ENCODE peak calls at places on chromosomes 6 and 20, in seven cellular contexts. F is epithelial cell of esophagus, O is sigmoid colon, P is mucosa of descending colon, G is uterus, Y is GM10248, D is foreskin fibroblast. Q is an unnamed sample.

GRCh38 chr6:103273048-103273447 is 1586.7 kb downstream of the HACE1 start:
- DNase-seq in F (peak), O (no peak), P (no peak), G (no peak), Y (no peak), D (no peak), Q (no peak)

GRCh38 chr6:57024775-57025174 is 21.7 kb upstream of the KIAA1586 start:
- DNase-seq in F (no peak), O (no peak), P (no peak), G (no peak), Y (no peak), D (no peak), Q (no peak)

GRCh38 chr20:46551508-46552280 is 1.2 kb upstream of the OCSTAMP start:
- DNase-seq in F (no peak), O (no peak), P (no peak), G (no peak), Y (no peak), D (no peak), Q (no peak)

GRCh38 chr6:105077592-105078463 is 102.0 kb downstream of the POPDC3 start:
- DNase-seq in F (peak), O (no peak), P (no peak), G (no peak), Y (peak), D (peak), Q (no peak)

GRCh38 chr6:119303164-119303887 is 46.2 kb downstream of the MAN1A1 start:
- DNase-seq in F (no peak), O (no peak), P (no peak), G (no peak), Y (no peak), D (no peak), Q (no peak)

GRCh38 chr6:116456927-116457326 is 4.2 kb upstream of the CALHM6 start:
- DNase-seq in F (no peak), O (no peak), P (no peak), G (no peak), Y (no peak), D (no peak), Q (no peak)

GRCh38 chr20:49945701-49946477 is 9.7 kb downstream of the RNF114 start:
- DNase-seq in F (no peak), O (peak), P (no peak), G (no peak), Y (no peak), D (no peak), Q (no peak)

GRCh38 chr20:52805892-52806291 is 166.3 kb upstream of the TSHZ2 start:
- DNase-seq in F (no peak), O (no peak), P (no peak), G (no peak), Y (no peak), D (no peak), Q (no peak)

GRCh38 chr6:54267798-54268197 is 40.4 kb upstream of the TINAG start:
- DNase-seq in F (peak), O (no peak), P (no peak), G (no peak), Y (no peak), D (no peak), Q (no peak)

GRCh38 chr20:18004389-18005031 is 35.7 kb downstream of the MGME1 start:
- DNase-seq in F (no peak), O (no peak), P (no peak), G (no peak), Y (no peak), D (no peak), Q (no peak)

GRCh38 chr20:11270566-11270965 is 596.8 kb upstream of the JAG1 start:
- DNase-seq in F (peak), O (no peak), P (no peak), G (no peak), Y (no peak), D (no peak), Q (no peak)

GRCh38 chr20:11271920-11272594 is 598.3 kb upstream of the JAG1 start:
- DNase-seq in F (no peak), O (no peak), P (no peak), G (no peak), Y (no peak), D (no peak), Q (no peak)

GRCh38 chr20:11274137-11274536 is 600.3 kb upstream of the JAG1 start:
- DNase-seq in F (peak), O (no peak), P (no peak), G (no peak), Y (peak), D (peak), Q (no peak)

GRCh38 chr20:11267762-11268335 is 594.0 kb upstream of the JAG1 start:
- DNase-seq in F (no peak), O (no peak), P (no peak), G (no peak), Y (no peak), D (peak), Q (no peak)

DNA sequence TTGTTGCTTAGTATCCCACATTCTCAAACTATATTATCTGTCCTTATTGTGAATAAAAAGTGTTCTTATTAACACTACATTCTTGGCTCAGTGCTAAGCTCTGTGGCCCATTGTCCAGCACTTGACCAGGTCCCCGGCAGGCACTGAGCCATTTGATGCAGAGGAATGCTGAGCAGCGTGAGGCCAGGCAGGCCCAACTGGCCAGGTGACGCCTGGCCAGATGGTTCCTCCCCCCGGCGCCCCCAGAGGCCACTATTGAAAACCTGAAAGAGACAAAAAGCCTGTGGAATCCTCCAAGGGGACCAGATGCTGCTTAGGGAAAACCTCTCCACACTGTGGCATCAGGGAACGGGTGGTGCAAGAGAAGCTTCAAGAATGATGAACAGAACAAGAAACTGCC is 597.5 kb upstream of the JAG1 start:
- DNase-seq in F (no peak), O (no peak), P (no peak), G (no peak), Y (no peak), D (no peak), Q (no peak)
- TF ChIP-seq CTCF in F (no peak), O (no peak), P (no peak), G (no peak), Y (no peak), D (no peak), Q (peak)

DNA sequence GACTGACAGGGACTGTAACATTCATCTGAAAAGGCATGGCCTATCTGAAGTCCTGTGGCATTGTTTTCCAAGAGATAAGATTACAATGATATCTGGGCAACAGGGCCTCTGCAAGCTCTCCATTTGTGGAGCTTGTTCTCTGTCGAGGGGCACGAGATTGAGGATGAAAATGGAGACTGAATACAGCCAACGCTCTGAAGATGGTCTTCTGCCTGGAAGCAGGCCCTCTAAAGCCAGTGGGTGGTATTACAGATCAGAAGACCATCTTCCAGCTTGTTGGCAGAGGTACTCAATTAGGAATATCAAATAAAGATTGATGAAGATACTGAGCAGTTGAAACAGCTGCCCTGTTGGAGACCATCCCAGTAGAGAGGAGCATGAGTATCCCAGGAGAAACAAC is 288.2 kb downstream of the CENPW start:
- DNase-seq in F (no peak), O (no peak), P (no peak), G (no peak), Y (no peak), D (no peak), Q (no peak)
- TF ChIP-seq CTCF in F (no peak), O (no peak), P (no peak), G (no peak), Y (no peak), D (no peak), Q (no peak)

GRCh38 chr6:61810047-61810446 is 476.0 kb downstream of the KHDRBS2 start:
- DNase-seq in F (no peak), O (no peak), P (no peak), G (no peak), Y (no peak), D (no peak), Q (no peak)

GRCh38 chr6:61809004-61809595 is 476.9 kb downstream of the KHDRBS2 start:
- DNase-seq in F (peak), O (no peak), P (no peak), G (no peak), Y (peak), D (no peak), Q (no peak)
- TF ChIP-seq CTCF in F (peak), O (no peak), P (no peak), G (no peak), Y (peak), D (no peak), Q (peak)

GRCh38 chr6:624979-625378 is 31.9 kb downstream of the HUS1B start:
- DNase-seq in F (no peak), O (peak), P (no peak), G (no peak), Y (no peak), D (peak), Q (no peak)
- TF ChIP-seq CTCF in F (no peak), O (no peak), P (no peak), G (no peak), Y (peak), D (peak), Q (no peak)

GRCh38 chr6:40262363-40262762 is 324.8 kb downstream of the LRFN2 start:
- DNase-seq in F (no peak), O (no peak), P (no peak), G (no peak), Y (no peak), D (no peak), Q (no peak)
- TF ChIP-seq CTCF in F (no peak), O (no peak), P (no peak), G (no peak), Y (no peak), D (no peak), Q (no peak)

DNA sequence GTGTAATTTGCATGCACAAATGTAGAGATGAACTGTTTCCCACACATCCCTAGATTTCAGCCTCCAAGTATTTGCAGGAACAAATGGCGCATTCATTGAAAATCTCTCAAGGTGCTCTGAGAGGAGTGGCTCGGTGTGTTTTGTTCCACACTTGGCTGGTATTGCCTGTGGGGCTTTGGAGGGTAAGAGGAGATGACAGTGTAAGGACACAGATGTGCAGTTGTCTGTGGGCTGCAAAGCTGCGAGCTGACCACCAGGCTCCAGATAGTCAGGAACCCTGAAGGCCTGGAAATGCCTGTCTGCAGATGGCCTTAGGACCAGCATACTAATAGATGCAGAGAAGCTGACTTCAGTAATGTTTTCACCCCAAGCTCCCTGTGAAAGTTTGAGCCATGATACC is 57.7 kb upstream of the PBOV1 start:
- DNase-seq in F (peak), O (no peak), P (no peak), G (no peak), Y (no peak), D (no peak), Q (no peak)
- TF ChIP-seq CTCF in F (no peak), O (no peak), P (no peak), G (no peak), Y (no peak), D (no peak), Q (no peak)

DNA sequence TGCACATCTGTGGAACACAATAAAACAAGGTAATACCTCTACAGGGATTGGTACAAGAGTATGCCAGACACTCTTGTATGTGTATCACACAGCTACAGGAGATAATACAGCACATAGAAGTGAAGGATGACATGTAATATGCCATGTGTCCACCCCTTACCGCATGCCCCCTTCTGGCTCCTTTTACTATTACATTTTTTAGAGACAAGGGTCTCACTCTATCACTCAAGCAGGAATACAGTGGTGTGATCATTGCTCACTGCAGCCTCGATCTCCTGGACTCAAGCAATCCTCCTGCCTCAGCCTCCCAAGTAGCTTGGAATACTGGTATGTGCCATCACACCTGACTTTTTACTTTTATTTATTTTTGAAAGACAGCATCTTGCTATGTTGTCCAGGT is 4.2 kb upstream of the NCR3 start:
- DNase-seq in F (peak), O (no peak), P (no peak), G (no peak), Y (no peak), D (no peak), Q (no peak)
- TF ChIP-seq CTCF in F (peak), O (no peak), P (no peak), G (no peak), Y (peak), D (peak), Q (peak)

DNA sequence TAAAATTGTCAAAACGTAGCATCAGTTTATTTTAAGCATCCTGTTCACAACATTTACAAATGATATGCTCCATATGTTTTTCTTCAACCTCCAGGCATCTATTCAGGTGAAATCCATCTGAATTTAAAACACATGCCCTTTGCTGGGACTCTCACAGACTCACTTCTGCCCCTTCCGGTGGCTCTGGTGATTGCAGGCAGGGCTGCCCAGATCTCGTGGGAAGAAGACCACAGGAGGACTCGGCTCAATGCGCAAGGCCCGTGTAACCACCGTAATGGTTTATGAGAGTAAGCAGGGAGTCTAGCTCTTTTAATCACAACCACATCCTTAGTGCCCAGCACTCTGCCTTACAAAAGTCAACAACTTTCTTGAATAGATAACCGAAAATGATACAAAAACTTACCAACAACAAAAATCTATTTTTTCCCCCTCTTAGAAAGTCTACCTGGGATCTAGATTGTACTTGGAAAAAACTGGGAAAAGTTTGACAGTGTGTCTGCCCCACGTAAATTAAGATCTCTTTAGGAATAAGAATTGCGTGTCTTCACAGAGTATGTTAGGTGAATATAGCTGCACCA is 139.1 kb downstream of the KIF16B start:
- DNase-seq in F (peak), O (no peak), P (peak), G (peak), Y (peak), D (no peak), Q (peak)
- TF ChIP-seq CTCF in F (peak), O (no peak), P (peak), G (peak), Y (peak), D (peak), Q (peak)